ENCODE peak calls at places on chromosomes 7 and 10, in four cellular contexts. U is astrocyte; O is heart left ventricle; V is naive thymus-derived CD4-positive, alpha-beta T cell. R is an unnamed sample.

GRCh38 chr7:92446869-92447238 is 428 bp upstream of the GATAD1 start:
- DNase-seq in U (no peak), O (no peak), V (no peak), R (no peak)

GRCh38 chr7:106480161-106480579 is 180.8 kb downstream of the CCDC71L start:
- DNase-seq in O (no peak), V (no peak), U (no peak), R (no peak)

GRCh38 chr7:33895025-33895804 is 10.1 kb upstream of the BMPER start:
- DNase-seq in V (peak; percentile 31), O (peak; percentile 80), U (peak; percentile 52), R (peak; percentile 90)

GRCh38 chr7:131509781-131510180 is 46.6 kb downstream of the PODXL start:
- DNase-seq in U (no peak), V (no peak), O (no peak), R (no peak)

GRCh38 chr7:33831389-33832118 is 73.8 kb upstream of the BMPER start:
- DNase-seq in U (no peak), O (no peak), V (no peak), R (no peak)

GRCh38 chr10:70515035-70515702 is 36.6 kb downstream of the PALD1 start:
- DNase-seq in U (no peak), O (no peak), V (no peak), R (no peak)

GRCh38 chr7:20558963-20559716 is 56.3 kb upstream of the ABCB5 start:
- DNase-seq in U (no peak), V (no peak), O (no peak), R (peak; percentile 44)

GRCh38 chr10:84574101-84574500 is 245.7 kb downstream of the CCSER2 start:
- DNase-seq in O (no peak), V (no peak), U (no peak), R (no peak)

GRCh38 chr7:42745357-42746022 is 166.4 kb downstream of the C7orf25 start:
- DNase-seq in U (no peak), V (no peak), O (peak; percentile 25), R (no peak)

GRCh38 chr10:105509551-105509950 is 868.5 kb downstream of the SORCS3 start:
- DNase-seq in U (no peak), V (no peak), O (no peak), R (no peak)

GRCh38 chr7:135959655-135960363 is 17.4 kb downstream of the MTPN start:
- DNase-seq in O (no peak), U (peak; percentile 18), V (no peak), R (no peak)

GRCh38 chr10:20355915-20356314 is 539.7 kb downstream of the PLXDC2 start:
- DNase-seq in O (no peak), U (no peak), V (no peak), R (no peak)

GRCh38 chr10:78820007-78820362 is 248.8 kb upstream of the ZMIZ1 start:
- DNase-seq in U (no peak), V (no peak), O (no peak), R (no peak)

GRCh38 chr10:1166101-1166827 is 110.1 kb downstream of the WDR37 start:
- DNase-seq in O (no peak), U (no peak), V (no peak), R (peak; percentile 3)

GRCh38 chr7:33807779-33808482 is 97.4 kb upstream of the BMPER start:
- DNase-seq in V (no peak), O (no peak), U (peak; percentile 88), R (peak; percentile 86)

GRCh38 chr10:13371879-13372470 is 23.9 kb upstream of the SEPHS1 start:
- DNase-seq in O (peak; percentile 49), U (peak; percentile 59), V (peak; percentile 71), R (peak; percentile 95)

GRCh38 chr10:69801094-69801433 is 642 bp upstream of the COL13A1 start:
- DNase-seq in O (peak; percentile 45), V (no peak), U (no peak), R (peak; percentile 96)

GRCh38 chr7:100823534-100823933 is 3.8 kb downstream of the EPHB4 start:
- DNase-seq in O (no peak), U (no peak), V (no peak), R (peak; percentile 71)

GRCh38 chr7:85737426-85737825 is 550.6 kb upstream of the SEMA3D start:
- DNase-seq in U (no peak), O (no peak), V (no peak), R (no peak)

GRCh38 chr10:31999261-31999660 is 57.0 kb downstream of the KIF5B start:
- DNase-seq in V (no peak), O (no peak), U (peak; percentile 30), R (no peak)

GRCh38 chr10:96441126-96441905 is 72.4 kb downstream of the TLL2 start:
- DNase-seq in O (no peak), V (no peak), U (no peak), R (no peak)

GRCh38 chr10:132921086-132921485 is 21.3 kb downstream of the CFAP46 start:
- DNase-seq in O (no peak), U (no peak), V (no peak), R (no peak)
- H3K27ac ChIP-seq in O (no peak overlapping the region), U (no peak overlapping the region), V (no peak overlapping the region), R (no peak overlapping the region)

DNA sequence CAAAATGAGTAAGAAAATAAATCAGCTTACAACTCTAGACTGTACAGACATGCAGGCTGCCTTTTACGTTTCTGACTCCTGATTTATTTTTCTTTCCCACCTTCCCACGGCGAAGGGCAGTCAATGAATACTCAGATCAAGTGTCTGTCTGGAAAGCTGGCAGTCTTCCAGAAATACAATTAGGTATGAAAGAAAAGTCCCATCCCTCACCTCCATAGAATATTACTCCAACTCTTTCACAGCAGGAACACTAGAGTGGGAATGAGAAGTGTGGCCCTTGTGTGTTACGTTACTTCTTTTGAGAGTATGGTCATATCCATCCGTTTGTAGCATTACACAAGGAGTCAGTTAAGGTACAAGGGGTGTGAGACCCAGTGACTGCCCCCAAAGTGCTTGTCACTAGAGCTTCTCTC is 1.3 kb upstream of the PAPSS2 start:
- DNase-seq in O (no peak), V (no peak), U (no peak), R (no peak)
- H3K27ac ChIP-seq in O (no peak overlapping the region), V (no peak overlapping the region), U (peak overlapping the region; percentile 18), R (peak overlapping the region; percentile 13)

GRCh38 chr7:134702366-134703240 is 56.0 kb downstream of the BPGM start:
- DNase-seq in O (no peak), V (no peak), U (no peak), R (no peak)
- H3K27ac ChIP-seq in O (peak overlapping the region; percentile 59), V (no peak overlapping the region), U (no peak overlapping the region), R (peak overlapping the region; percentile 50)

GRCh38 chr7:80907141-80907601 is 11.7 kb downstream of the SEMA3C start:
- DNase-seq in U (no peak), V (no peak), O (no peak), R (peak; percentile 58)

GRCh38 chr7:80908360-80908797 is 10.5 kb downstream of the SEMA3C start:
- DNase-seq in O (no peak), V (no peak), U (no peak), R (no peak)

GRCh38 chr7:80907612-80908011 is 11.2 kb downstream of the SEMA3C start:
- DNase-seq in U (no peak), V (no peak), O (no peak), R (no peak)

GRCh38 chr7:80902716-80903308 is 16.0 kb downstream of the SEMA3C start:
- DNase-seq in V (no peak), U (no peak), O (no peak), R (no peak)

GRCh38 chr7:80905334-80905733 is 13.5 kb downstream of the SEMA3C start:
- DNase-seq in V (no peak), U (no peak), O (no peak), R (no peak)
- H3K27ac ChIP-seq in V (no peak overlapping the region), U (no peak overlapping the region), O (no peak overlapping the region), R (no peak overlapping the region)

DNA sequence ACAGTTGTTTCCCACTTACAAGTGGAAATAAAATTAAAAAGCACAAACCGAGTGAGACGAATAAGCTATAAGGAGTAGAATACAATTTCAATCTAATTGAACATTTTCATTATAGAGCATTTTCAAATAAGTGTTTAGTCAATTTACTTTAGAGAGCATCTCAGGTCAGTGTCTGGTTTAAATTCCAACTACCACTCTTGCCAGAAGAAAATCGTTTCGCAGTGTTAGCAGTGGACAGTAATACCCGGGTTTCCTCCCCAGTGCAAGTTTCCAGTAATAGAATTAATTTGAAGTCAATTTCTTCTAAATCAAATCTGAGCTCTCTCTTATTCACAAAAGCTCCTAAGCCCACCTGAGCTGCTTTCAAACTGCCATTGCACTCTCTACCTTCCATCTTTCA is 45.7 kb downstream of the CREB3L2 start:
- DNase-seq in U (no peak), V (no peak), O (no peak), R (no peak)
- H3K27ac ChIP-seq in U (no peak overlapping the region), V (no peak overlapping the region), O (no peak overlapping the region), R (peak overlapping the region; percentile 85)

GRCh38 chr7:77537136-77537594 is at the start of gene PTPN12:
- DNase-seq in V (no peak), O (no peak), U (peak; percentile 61), R (no peak)

GRCh38 chr7:77538186-77538907 is 1.3 kb downstream of the PTPN12 start:
- DNase-seq in U (peak; percentile 87), V (peak; percentile 23), O (peak; percentile 91), R (peak; percentile 96)

GRCh38 chr7:77540402-77540822 is 3.3 kb downstream of the PTPN12 start:
- DNase-seq in U (no peak), V (no peak), O (no peak), R (no peak)

GRCh38 chr7:77537595-77538185 is 595 bp downstream of the PTPN12 start:
- DNase-seq in O (peak; percentile 35), U (peak; percentile 12), V (peak; percentile 34), R (peak; percentile 90)

DNA sequence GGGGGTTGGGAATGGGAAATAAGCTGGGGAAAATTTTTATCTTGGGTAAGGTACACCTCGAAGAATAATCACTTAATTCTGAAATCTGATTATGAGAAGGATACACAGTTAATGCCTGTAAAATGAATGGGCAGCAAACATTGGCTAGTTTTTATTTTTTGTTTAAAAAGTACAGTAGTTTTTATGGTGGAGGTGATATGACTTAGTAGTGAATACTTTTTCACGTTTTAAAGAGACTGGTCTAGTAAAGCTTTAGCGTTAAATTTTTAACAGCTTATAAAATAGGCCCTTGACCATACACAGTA is 1.8 kb downstream of the PTPN12 start:
- DNase-seq in O (no peak), V (no peak), U (no peak), R (no peak)
- H3K27ac ChIP-seq in O (peak overlapping the region; percentile 99), V (no peak overlapping the region), U (peak overlapping the region; percentile 92), R (peak overlapping the region; percentile 94)

DNA sequence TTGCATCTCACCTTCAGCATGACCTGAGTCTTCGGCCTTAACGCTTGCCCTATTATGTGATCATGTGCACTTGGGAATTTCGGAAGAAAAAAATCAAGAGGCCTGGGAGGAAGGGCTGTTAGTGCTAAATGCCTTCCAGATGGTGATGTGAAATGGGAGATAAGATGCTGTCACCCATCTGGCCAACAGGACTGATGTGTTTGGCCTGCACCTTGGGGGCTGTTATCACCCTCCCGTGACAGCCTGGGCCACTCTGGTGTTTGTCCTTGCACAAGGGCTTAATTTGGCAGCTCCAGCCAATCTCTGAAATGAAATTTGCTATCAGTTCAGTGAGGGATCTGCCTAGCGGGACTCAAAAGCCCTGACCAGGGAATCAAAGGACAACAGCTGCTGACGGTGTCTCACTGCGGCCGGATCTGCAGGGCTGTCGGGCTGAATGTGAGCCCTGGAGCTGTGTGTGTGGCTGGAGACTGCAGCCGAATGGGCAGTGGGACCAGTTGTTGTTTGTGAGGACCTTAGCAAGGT is 131.4 kb upstream of the BTBD16 start:
- DNase-seq in V (no peak), O (peak; percentile 72), U (no peak), R (no peak)
- H3K27ac ChIP-seq in V (no peak overlapping the region), O (peak overlapping the region; percentile 92), U (no peak overlapping the region), R (no peak overlapping the region)

GRCh38 chr7:2757361-2757903 is 69.4 kb downstream of the AMZ1 start:
- DNase-seq in U (no peak), V (no peak), O (peak; percentile 49), R (peak; percentile 57)
- H3K27ac ChIP-seq in U (peak overlapping the region; percentile 97), V (no peak overlapping the region), O (peak overlapping the region; percentile 85), R (peak overlapping the region; percentile 95)